ENCODE peak calls at places on chromosomes 7 and 10, in seven cellular contexts. One of them, this sample, is unnamed. For H3K4me1 and H3K9me3, the result is how much of the 10 kb centered on the place peaks cover.

GRCh38 chr7:85714182-85714581 is 527.3 kb upstream of the SEMA3D start:
- DNase-seq in Peyer's patch: no peak
- DNase-seq in tibial artery: no peak
- DNase-seq in CD4-positive, CD25-positive, alpha-beta regulatory T cell: no peak
- DNase-seq in A549: no peak
- DNase-seq in heart right ventricle: no peak
- DNase-seq in SK-N-SH: no peak
- DNase-seq in this sample: no peak

GRCh38 chr10:103612462-103613365 is 119.2 kb downstream of the NEURL1 start:
- DNase-seq in A549: no peak
- DNase-seq in tibial artery: no peak
- DNase-seq in SK-N-SH: no peak
- DNase-seq in heart right ventricle: no peak
- DNase-seq in CD4-positive, CD25-positive, alpha-beta regulatory T cell: no peak
- DNase-seq in Peyer's patch: no peak
- DNase-seq in this sample: no peak

GRCh38 chr7:107687656-107688055 is 27.0 kb downstream of the SLC26A4 start:
- DNase-seq in heart right ventricle: no peak
- DNase-seq in CD4-positive, CD25-positive, alpha-beta regulatory T cell: no peak
- DNase-seq in tibial artery: no peak
- DNase-seq in SK-N-SH: no peak
- DNase-seq in A549: no peak
- DNase-seq in Peyer's patch: no peak
- DNase-seq in this sample: no peak

GRCh38 chr7:31056775-31057346 is 4.8 kb downstream of the ADCYAP1R1 start:
- DNase-seq in CD4-positive, CD25-positive, alpha-beta regulatory T cell: no peak
- DNase-seq in A549: no peak
- DNase-seq in tibial artery: no peak
- DNase-seq in SK-N-SH: no peak
- DNase-seq in Peyer's patch: no peak
- DNase-seq in heart right ventricle: no peak
- DNase-seq in this sample: no peak

GRCh38 chr7:29854257-29854938 is 48.1 kb downstream of the WIPF3 start:
- DNase-seq in CD4-positive, CD25-positive, alpha-beta regulatory T cell: no peak
- DNase-seq in SK-N-SH: no peak
- DNase-seq in Peyer's patch: no peak
- DNase-seq in tibial artery: no peak
- DNase-seq in A549: no peak
- DNase-seq in heart right ventricle: no peak
- DNase-seq in this sample: no peak

GRCh38 chr7:55124989-55125875 is 106.4 kb downstream of the EGFR start:
- DNase-seq in A549: no peak
- DNase-seq in heart right ventricle: no peak
- DNase-seq in tibial artery: no peak
- DNase-seq in Peyer's patch: no peak
- DNase-seq in CD4-positive, CD25-positive, alpha-beta regulatory T cell: no peak
- DNase-seq in SK-N-SH: peak
- DNase-seq in this sample: no peak

GRCh38 chr10:128318868-128319267 is 192.6 kb upstream of the MKI67 start:
- DNase-seq in SK-N-SH: peak
- DNase-seq in heart right ventricle: no peak
- DNase-seq in A549: no peak
- DNase-seq in CD4-positive, CD25-positive, alpha-beta regulatory T cell: no peak
- DNase-seq in Peyer's patch: no peak
- DNase-seq in tibial artery: no peak
- DNase-seq in this sample: no peak

GRCh38 chr7:113918946-113919345 is at the start of gene PPP1R3A:
- DNase-seq in tibial artery: no peak
- DNase-seq in heart right ventricle: peak
- DNase-seq in SK-N-SH: no peak
- DNase-seq in CD4-positive, CD25-positive, alpha-beta regulatory T cell: no peak
- DNase-seq in A549: no peak
- DNase-seq in Peyer's patch: no peak
- DNase-seq in this sample: no peak

GRCh38 chr7:24438232-24438631 is 135.0 kb upstream of the PALS2 start:
- DNase-seq in Peyer's patch: no peak
- DNase-seq in A549: no peak
- DNase-seq in SK-N-SH: no peak
- DNase-seq in heart right ventricle: no peak
- DNase-seq in tibial artery: no peak
- DNase-seq in CD4-positive, CD25-positive, alpha-beta regulatory T cell: no peak
- DNase-seq in this sample: no peak

GRCh38 chr10:44051584-44052385 is 333.1 kb downstream of the CXCL12 start:
- DNase-seq in Peyer's patch: no peak
- DNase-seq in A549: no peak
- DNase-seq in heart right ventricle: no peak
- DNase-seq in tibial artery: no peak
- DNase-seq in SK-N-SH: no peak
- DNase-seq in CD4-positive, CD25-positive, alpha-beta regulatory T cell: no peak
- DNase-seq in this sample: no peak

GRCh38 chr7:67913604-67914003 is 917.0 kb downstream of the TYW1 start:
- DNase-seq in heart right ventricle: no peak
- DNase-seq in Peyer's patch: no peak
- DNase-seq in A549: no peak
- DNase-seq in tibial artery: no peak
- DNase-seq in CD4-positive, CD25-positive, alpha-beta regulatory T cell: no peak
- DNase-seq in SK-N-SH: no peak
- DNase-seq in this sample: no peak

GRCh38 chr10:123301077-123301875 is 147.1 kb downstream of the BUB3 start:
- DNase-seq in tibial artery: no peak
- DNase-seq in SK-N-SH: peak
- DNase-seq in heart right ventricle: peak
- DNase-seq in CD4-positive, CD25-positive, alpha-beta regulatory T cell: no peak
- DNase-seq in Peyer's patch: no peak
- DNase-seq in A549: peak
- DNase-seq in this sample: no peak

GRCh38 chr10:72337039-72337629 is 17.6 kb downstream of the DNAJB12 start:
- DNase-seq in CD4-positive, CD25-positive, alpha-beta regulatory T cell: peak
- DNase-seq in Peyer's patch: peak
- DNase-seq in SK-N-SH: peak
- DNase-seq in heart right ventricle: peak
- DNase-seq in A549: peak
- DNase-seq in tibial artery: peak
- DNase-seq in this sample: peak

GRCh38 chr7:73512018-73512780 is 9.9 kb downstream of the BAZ1B start:
- DNase-seq in CD4-positive, CD25-positive, alpha-beta regulatory T cell: no peak
- DNase-seq in tibial artery: no peak
- DNase-seq in Peyer's patch: no peak
- DNase-seq in A549: no peak
- DNase-seq in SK-N-SH: no peak
- DNase-seq in heart right ventricle: no peak
- DNase-seq in this sample: no peak

DNA sequence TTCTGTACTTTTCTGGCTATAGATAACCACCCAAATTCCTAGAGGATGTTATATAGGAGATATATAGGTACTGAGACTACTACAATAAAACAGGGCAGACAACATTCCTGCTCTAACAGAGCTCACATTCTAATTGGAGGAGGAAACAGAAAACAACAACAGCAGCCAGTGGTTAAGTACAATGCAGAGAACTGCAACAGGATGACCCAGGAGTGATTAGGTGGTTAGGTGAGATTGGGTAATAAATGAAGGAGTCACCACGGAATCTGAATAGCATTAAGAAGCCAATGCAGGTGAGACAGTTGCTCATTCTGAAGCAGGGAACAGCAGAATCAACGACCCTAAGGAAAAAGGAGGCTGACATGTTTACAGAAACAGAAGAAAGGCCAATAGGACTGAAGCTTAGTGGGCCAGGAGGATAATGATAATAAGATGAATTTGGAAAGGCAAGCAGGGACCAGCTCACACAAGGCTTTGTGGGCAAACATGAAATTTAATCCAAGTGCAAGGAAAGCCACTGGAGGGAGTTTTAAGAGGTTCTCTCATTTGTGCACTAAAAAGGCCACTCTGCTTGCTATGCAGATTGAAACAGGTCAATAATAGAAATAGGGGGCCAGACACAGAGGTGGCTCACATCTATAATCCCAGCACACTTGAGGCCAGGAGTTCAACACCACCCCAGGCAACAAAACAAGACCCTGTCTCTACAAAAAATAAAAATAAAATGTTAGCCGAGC is 16.9 kb upstream of the REEP3 start:
- DNase-seq in tibial artery: no peak
- DNase-seq in CD4-positive, CD25-positive, alpha-beta regulatory T cell: no peak
- DNase-seq in SK-N-SH: no peak
- DNase-seq in heart right ventricle: no peak
- DNase-seq in A549: no peak
- DNase-seq in Peyer's patch: no peak
- DNase-seq in this sample: no peak
- H3K27ac ChIP-seq in tibial artery: no peak
- H3K27ac ChIP-seq in CD4-positive, CD25-positive, alpha-beta regulatory T cell: no peak
- H3K27ac ChIP-seq in SK-N-SH: no peak
- H3K27ac ChIP-seq in heart right ventricle: no peak
- H3K27ac ChIP-seq in A549: no peak
- H3K27ac ChIP-seq in Peyer's patch: no peak
- H3K27ac ChIP-seq in this sample: no peak

GRCh38 chr10:84353052-84353803 is 24.8 kb downstream of the CCSER2 start:
- DNase-seq in tibial artery: no peak
- DNase-seq in A549: no peak
- DNase-seq in SK-N-SH: no peak
- DNase-seq in CD4-positive, CD25-positive, alpha-beta regulatory T cell: no peak
- DNase-seq in Peyer's patch: no peak
- DNase-seq in heart right ventricle: no peak
- DNase-seq in this sample: no peak

GRCh38 chr10:84355106-84355505 is 26.7 kb downstream of the CCSER2 start:
- DNase-seq in A549: no peak
- DNase-seq in tibial artery: no peak
- DNase-seq in SK-N-SH: no peak
- DNase-seq in heart right ventricle: no peak
- DNase-seq in CD4-positive, CD25-positive, alpha-beta regulatory T cell: no peak
- DNase-seq in Peyer's patch: no peak
- DNase-seq in this sample: no peak

GRCh38 chr10:84354623-84355022 is 26.2 kb downstream of the CCSER2 start:
- DNase-seq in Peyer's patch: no peak
- DNase-seq in heart right ventricle: no peak
- DNase-seq in tibial artery: no peak
- DNase-seq in A549: no peak
- DNase-seq in SK-N-SH: no peak
- DNase-seq in CD4-positive, CD25-positive, alpha-beta regulatory T cell: no peak
- DNase-seq in this sample: no peak

GRCh38 chr10:84358743-84359142 is 30.4 kb downstream of the CCSER2 start:
- DNase-seq in tibial artery: no peak
- DNase-seq in A549: no peak
- DNase-seq in SK-N-SH: no peak
- DNase-seq in heart right ventricle: no peak
- DNase-seq in CD4-positive, CD25-positive, alpha-beta regulatory T cell: no peak
- DNase-seq in Peyer's patch: no peak
- DNase-seq in this sample: no peak

GRCh38 chr10:84356951-84357350 is 28.6 kb downstream of the CCSER2 start:
- DNase-seq in A549: no peak
- DNase-seq in tibial artery: no peak
- DNase-seq in heart right ventricle: no peak
- DNase-seq in SK-N-SH: no peak
- DNase-seq in Peyer's patch: no peak
- DNase-seq in CD4-positive, CD25-positive, alpha-beta regulatory T cell: no peak
- DNase-seq in this sample: no peak
- H3K4me1 ChIP-seq in A549: under half
- H3K4me1 ChIP-seq in tibial artery: under half
- H3K4me1 ChIP-seq in heart right ventricle: half or more
- H3K4me1 ChIP-seq in SK-N-SH: under half
- H3K4me1 ChIP-seq in Peyer's patch: under half
- H3K4me1 ChIP-seq in CD4-positive, CD25-positive, alpha-beta regulatory T cell: under half
- H3K4me1 ChIP-seq in this sample: under half

DNA sequence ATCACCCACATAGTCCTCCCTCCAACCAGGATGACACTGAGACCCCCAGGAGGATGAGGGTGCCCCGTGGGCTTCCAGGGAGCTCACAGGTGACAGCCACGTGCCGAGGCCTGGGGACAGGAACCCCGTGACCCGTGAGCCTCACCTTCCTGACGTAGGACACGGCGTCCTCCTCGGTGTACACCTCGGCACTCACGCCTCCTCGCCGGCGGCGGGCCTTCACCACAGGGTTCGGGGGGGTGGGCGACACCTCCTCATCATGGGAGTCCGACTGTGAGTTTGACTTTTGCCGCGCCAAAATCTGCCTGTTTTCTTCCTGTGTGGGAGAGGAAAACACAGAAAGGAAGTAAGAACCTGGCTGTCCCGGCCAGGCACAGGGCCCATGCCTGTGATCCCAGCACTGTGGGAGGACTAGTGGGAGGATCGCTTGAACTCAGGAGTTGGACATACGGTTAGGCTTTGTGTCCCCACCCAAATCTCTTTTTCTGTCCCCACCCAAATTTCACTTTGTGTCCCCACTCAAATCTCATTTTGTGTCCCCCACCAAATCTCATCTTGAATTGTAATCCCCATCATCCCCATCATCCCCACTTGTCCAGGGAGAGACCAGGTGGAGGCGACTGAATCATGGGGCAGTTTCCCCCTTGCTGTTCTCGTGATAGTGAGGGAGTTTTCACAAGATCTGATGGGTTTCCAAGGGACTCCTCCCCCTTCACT is 45.9 kb upstream of the DNAAF5 start:
- DNase-seq in heart right ventricle: no peak
- DNase-seq in SK-N-SH: no peak
- DNase-seq in Peyer's patch: peak
- DNase-seq in tibial artery: no peak
- DNase-seq in CD4-positive, CD25-positive, alpha-beta regulatory T cell: no peak
- DNase-seq in A549: no peak
- DNase-seq in this sample: no peak
- H3K9me3 ChIP-seq in heart right ventricle: under half
- H3K9me3 ChIP-seq in SK-N-SH: under half
- H3K9me3 ChIP-seq in Peyer's patch: under half
- H3K9me3 ChIP-seq in tibial artery: under half
- H3K9me3 ChIP-seq in CD4-positive, CD25-positive, alpha-beta regulatory T cell: under half
- H3K9me3 ChIP-seq in A549: under half
- H3K9me3 ChIP-seq in this sample: under half

GRCh38 chr7:129381710-129382484 is 52.3 kb upstream of the STRIP2 start:
- DNase-seq in A549: no peak
- DNase-seq in Peyer's patch: no peak
- DNase-seq in CD4-positive, CD25-positive, alpha-beta regulatory T cell: no peak
- DNase-seq in tibial artery: no peak
- DNase-seq in heart right ventricle: no peak
- DNase-seq in SK-N-SH: no peak
- DNase-seq in this sample: no peak

GRCh38 chr7:129373651-129374428 is 60.4 kb upstream of the STRIP2 start:
- DNase-seq in tibial artery: no peak
- DNase-seq in heart right ventricle: no peak
- DNase-seq in A549: no peak
- DNase-seq in SK-N-SH: no peak
- DNase-seq in CD4-positive, CD25-positive, alpha-beta regulatory T cell: no peak
- DNase-seq in Peyer's patch: no peak
- DNase-seq in this sample: no peak

GRCh38 chr7:129376076-129376777 is 58.0 kb upstream of the STRIP2 start:
- DNase-seq in A549: peak
- DNase-seq in CD4-positive, CD25-positive, alpha-beta regulatory T cell: no peak
- DNase-seq in SK-N-SH: peak
- DNase-seq in heart right ventricle: peak
- DNase-seq in tibial artery: peak
- DNase-seq in Peyer's patch: peak
- DNase-seq in this sample: no peak

GRCh38 chr7:129375221-129375938 is 58.9 kb upstream of the STRIP2 start:
- DNase-seq in heart right ventricle: no peak
- DNase-seq in tibial artery: no peak
- DNase-seq in A549: no peak
- DNase-seq in CD4-positive, CD25-positive, alpha-beta regulatory T cell: no peak
- DNase-seq in Peyer's patch: no peak
- DNase-seq in SK-N-SH: no peak
- DNase-seq in this sample: no peak

GRCh38 chr7:129376778-129377700 is 57.2 kb upstream of the STRIP2 start:
- DNase-seq in A549: no peak
- DNase-seq in tibial artery: no peak
- DNase-seq in CD4-positive, CD25-positive, alpha-beta regulatory T cell: no peak
- DNase-seq in Peyer's patch: peak
- DNase-seq in SK-N-SH: no peak
- DNase-seq in heart right ventricle: no peak
- DNase-seq in this sample: no peak
- H3K27ac ChIP-seq in A549: no peak
- H3K27ac ChIP-seq in tibial artery: no peak
- H3K27ac ChIP-seq in CD4-positive, CD25-positive, alpha-beta regulatory T cell: no peak
- H3K27ac ChIP-seq in Peyer's patch: no peak
- H3K27ac ChIP-seq in SK-N-SH: no peak
- H3K27ac ChIP-seq in heart right ventricle: no peak
- H3K27ac ChIP-seq in this sample: no peak